ENCODE peak calls at places on chromosomes 12 and 14, in eight cellular contexts. H, J, G, L, K, D, M and E are unnamed samples.

GRCh38 chr14:92143962-92144361 is 22.2 kb downstream of the CPSF2 start:
- DNase-seq in K (no peak), D (no peak), G (no peak), H (no peak), M (no peak), J (no peak), L (no peak), E (no peak)

GRCh38 chr14:52060080-52060479 is 8.8 kb downstream of the NID2 start:
- DNase-seq in K (no peak), G (no peak), D (no peak), L (no peak), H (no peak), J (no peak), M (no peak), E (no peak)

GRCh38 chr14:90140298-90140955 is 78.6 kb downstream of the KCNK13 start:
- DNase-seq in H (peak; percentile 60), M (peak; percentile 20), J (no peak), D (no peak), K (no peak), G (no peak), L (no peak), E (no peak)

GRCh38 chr12:113917393-113917792 is 48.7 kb downstream of the RBM19 start:
- DNase-seq in H (no peak), K (no peak), D (no peak), M (no peak), G (no peak), J (no peak), L (no peak), E (no peak)

GRCh38 chr14:92637228-92637627 is 111.2 kb downstream of the LGMN start:
- DNase-seq in K (no peak), G (no peak), J (no peak), L (no peak), H (no peak), M (peak; percentile 78), D (no peak), E (no peak)

GRCh38 chr14:49984419-49984818 is 91.5 kb downstream of the ARF6 start:
- DNase-seq in G (no peak), H (no peak), M (no peak), L (no peak), K (no peak), D (no peak), J (no peak), E (no peak)

GRCh38 chr12:106870116-106870515 is 85.6 kb upstream of the TMEM263 start:
- DNase-seq in L (no peak), H (no peak), M (no peak), D (no peak), G (no peak), K (no peak), J (no peak), E (no peak)

GRCh38 chr14:81400202-81400678 is at the start of gene STON2:
- DNase-seq in D (no peak), K (no peak), L (no peak), H (peak; percentile 20), G (peak; percentile 28), M (peak; percentile 71), J (no peak), E (no peak)

GRCh38 chr12:7142057-7142644 is 12.0 kb downstream of the CLSTN3 start:
- DNase-seq in G (peak; percentile 46), H (no peak), J (no peak), D (peak; percentile 50), M (peak; percentile 68), K (peak; percentile 13), L (no peak), E (peak; percentile 27)

GRCh38 chr12:131920902-131921840 is 7.9 kb upstream of the PUS1 start:
- DNase-seq in J (no peak), L (no peak), M (no peak), D (no peak), H (no peak), K (no peak), G (no peak), E (no peak)

GRCh38 chr12:65637774-65638173 is 186.5 kb upstream of the HMGA2 start:
- DNase-seq in M (no peak), G (no peak), K (no peak), D (no peak), J (no peak), L (no peak), H (no peak), E (no peak)

GRCh38 chr12:26118356-26118755 is 6.5 kb downstream of the BHLHE41 start:
- DNase-seq in K (no peak), J (no peak), H (no peak), D (no peak), M (no peak), G (no peak), L (no peak), E (no peak)

GRCh38 chr12:3750616-3751015 is 2.3 kb downstream of the CRACR2A start:
- DNase-seq in M (peak; percentile 35), H (no peak), D (no peak), J (no peak), K (no peak), L (peak; percentile 12), G (no peak), E (no peak)

GRCh38 chr12:2113501-2113912 is 60.7 kb downstream of the CACNA1C start:
- DNase-seq in D (no peak), K (no peak), L (no peak), G (peak; percentile 73), M (no peak), H (no peak), J (no peak), E (no peak)

GRCh38 chr14:97703006-97703760 is 906.0 kb downstream of the VRK1 start:
- DNase-seq in G (no peak), M (no peak), L (no peak), J (no peak), K (no peak), H (no peak), D (no peak), E (no peak)

GRCh38 chr14:102012336-102012735 is 48.0 kb downstream of the DYNC1H1 start:
- DNase-seq in G (no peak), K (no peak), M (no peak), H (no peak), L (no peak), J (no peak), D (no peak), E (no peak)

GRCh38 chr12:42372154-42372791 is 46.3 kb downstream of the PPHLN1 start:
- DNase-seq in D (no peak), K (no peak), G (peak; percentile 31), H (peak; percentile 12), L (no peak), M (peak; percentile 21), J (no peak), E (peak; percentile 1)

GRCh38 chr14:101188571-101188915 is 285.0 kb upstream of the RTL1 start:
- DNase-seq in K (no peak), G (no peak), D (no peak), H (no peak), L (no peak), M (no peak), J (no peak), E (no peak)

GRCh38 chr14:66351310-66351709 is 134.9 kb upstream of the CCDC196 start:
- DNase-seq in G (no peak), H (no peak), L (no peak), D (no peak), J (no peak), M (no peak), K (no peak), E (no peak)